ENCODE peak calls at places on chromosomes 7 and 10, in five cellular contexts. U, W, E, G and A are unnamed samples.

GRCh38 chr10:103566536-103566935 is 73.0 kb downstream of the NEURL1 start:
- DNase-seq in E (no peak), G (peak), U (no peak), W (no peak), A (no peak)

GRCh38 chr7:28536259-28536658 is 123.9 kb downstream of the CREB5 start:
- DNase-seq in E (no peak), W (peak), U (peak), G (peak), A (peak)

GRCh38 chr10:37379991-37380390 is 254.6 kb downstream of the ANKRD30A start:
- DNase-seq in E (no peak), U (peak), G (no peak), W (no peak), A (no peak)

GRCh38 chr7:98078197-98078870 is 28.3 kb upstream of the LMTK2 start:
- DNase-seq in U (no peak), E (no peak), G (no peak), W (no peak), A (no peak)

GRCh38 chr7:89914673-89915072 is 239.6 kb upstream of the STEAP1 start:
- DNase-seq in W (no peak), U (no peak), G (no peak), E (no peak), A (no peak)

GRCh38 chr10:6119962-6120361 is 31.1 kb downstream of the RBM17 start:
- DNase-seq in W (no peak), U (no peak), G (no peak), E (no peak), A (no peak)

GRCh38 chr7:93574269-93574645 is 267 bp downstream of the CALCR start:
- DNase-seq in W (no peak), U (no peak), E (peak), G (no peak), A (no peak)

GRCh38 chr7:157559596-157560257 is 222.9 kb downstream of the DNAJB6 start:
- DNase-seq in U (no peak), E (no peak), G (no peak), W (no peak), A (no peak)

GRCh38 chr10:31908157-31908556 is 20.5 kb downstream of the ARHGAP12 start:
- DNase-seq in W (no peak), E (no peak), U (no peak), G (no peak), A (no peak)

GRCh38 chr7:135238112-135238744 is 4.6 kb downstream of the STRA8 start:
- DNase-seq in U (peak), E (peak), G (no peak), W (peak), A (peak)

GRCh38 chr7:7920481-7920880 is 48.1 kb upstream of the GLCCI1 start:
- DNase-seq in G (no peak), W (no peak), U (no peak), E (no peak), A (no peak)

GRCh38 chr10:1935912-1936311 is 198.6 kb upstream of the ADARB2 start:
- DNase-seq in U (no peak), G (no peak), E (no peak), W (no peak), A (no peak)

GRCh38 chr10:1938317-1938716 is 201.0 kb upstream of the ADARB2 start:
- DNase-seq in U (no peak), G (no peak), W (no peak), E (no peak), A (no peak)

GRCh38 chr10:1942478-1942877 is 205.2 kb upstream of the ADARB2 start:
- DNase-seq in G (no peak), E (no peak), U (no peak), W (no peak), A (no peak)

GRCh38 chr10:1944487-1944886 is 207.2 kb upstream of the ADARB2 start:
- DNase-seq in E (no peak), U (no peak), G (no peak), W (no peak), A (no peak)

DNA sequence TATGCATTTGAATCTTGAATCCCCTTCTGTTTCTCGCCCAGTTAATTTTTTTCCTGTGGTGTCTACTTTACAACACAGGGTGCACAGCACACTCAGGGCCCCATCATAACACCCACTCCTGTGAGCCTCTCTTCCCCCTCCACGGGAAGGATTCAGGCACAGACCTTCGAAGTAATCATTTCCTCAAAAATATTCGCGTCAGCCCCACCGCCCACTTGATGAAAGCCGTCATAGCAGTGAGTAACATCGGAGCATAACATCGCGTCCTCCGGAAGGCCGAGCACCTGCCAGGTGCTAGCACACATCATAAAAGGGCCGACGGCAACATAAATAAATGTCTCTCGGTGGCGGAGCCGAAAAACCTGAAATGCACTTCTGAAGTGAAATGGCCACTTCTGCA is 201.7 kb upstream of the ADARB2 start:
- DNase-seq in W (no peak), G (no peak), U (no peak), E (no peak), A (no peak)
- TF ChIP-seq RAD21 in W (no peak), G (no peak), U (no peak), E (no peak), A (no peak)

GRCh38 chr10:131532745-131533341 is 221.3 kb upstream of the TCERG1L start:
- DNase-seq in U (no peak), E (no peak), W (no peak), G (no peak), A (no peak)

GRCh38 chr10:131532291-131532690 is 220.8 kb upstream of the TCERG1L start:
- DNase-seq in E (no peak), W (no peak), G (no peak), U (no peak), A (no peak)

GRCh38 chr10:131534836-131535235 is 223.3 kb upstream of the TCERG1L start:
- DNase-seq in U (no peak), E (no peak), W (no peak), G (no peak), A (no peak)

GRCh38 chr10:131531265-131532190 is 220.0 kb upstream of the TCERG1L start:
- DNase-seq in W (no peak), U (no peak), G (no peak), E (no peak), A (no peak)

DNA sequence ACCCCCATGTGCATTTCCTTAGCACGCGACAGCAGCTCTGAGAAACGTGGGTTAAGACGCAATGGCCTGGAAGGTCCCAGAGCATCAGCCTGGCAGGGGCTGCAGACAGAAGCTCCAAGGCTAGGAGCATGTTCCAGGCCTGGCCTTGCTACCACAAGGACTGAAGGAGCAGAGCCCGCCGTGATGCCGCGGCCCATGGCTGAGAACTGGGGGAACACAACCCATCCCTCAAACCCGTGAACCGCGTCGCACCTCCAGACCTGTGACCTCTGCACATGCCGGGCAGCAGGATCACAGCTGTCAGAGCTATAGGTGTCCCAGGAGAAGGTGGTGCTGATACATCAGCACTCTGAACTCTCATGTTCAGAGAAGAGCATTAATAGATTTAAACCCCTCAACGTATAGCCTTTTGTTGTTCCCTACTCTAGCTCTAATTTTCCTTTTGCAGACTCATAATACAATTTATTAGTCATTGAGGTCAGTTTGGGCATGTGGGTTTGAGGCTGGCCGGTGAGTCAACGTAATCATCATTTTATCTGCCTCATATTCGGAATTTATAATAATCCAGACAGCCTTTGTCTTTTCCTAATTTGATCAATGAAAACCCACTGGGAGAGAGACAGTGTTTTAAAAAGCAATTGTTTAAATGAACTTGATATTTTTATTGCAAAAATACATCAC is 222.5 kb upstream of the TCERG1L start:
- DNase-seq in U (no peak), G (no peak), E (no peak), W (no peak), A (no peak)
- TF ChIP-seq RAD21 in U (no peak), G (no peak), E (no peak), W (no peak), A (no peak)

GRCh38 chr10:30818010-30818660 is 188.6 kb upstream of the LYZL2 start:
- DNase-seq in U (no peak), E (peak), W (no peak), G (peak), A (no peak)
- TF ChIP-seq RAD21 in U (no peak), E (no peak), W (no peak), G (no peak), A (no peak)

GRCh38 chr10:93715345-93715744 is 13.0 kb upstream of the FRA10AC1 start:
- DNase-seq in U (no peak), G (no peak), W (no peak), E (no peak), A (no peak)
- TF ChIP-seq RAD21 in U (no peak), G (no peak), W (no peak), E (no peak), A (no peak)

DNA sequence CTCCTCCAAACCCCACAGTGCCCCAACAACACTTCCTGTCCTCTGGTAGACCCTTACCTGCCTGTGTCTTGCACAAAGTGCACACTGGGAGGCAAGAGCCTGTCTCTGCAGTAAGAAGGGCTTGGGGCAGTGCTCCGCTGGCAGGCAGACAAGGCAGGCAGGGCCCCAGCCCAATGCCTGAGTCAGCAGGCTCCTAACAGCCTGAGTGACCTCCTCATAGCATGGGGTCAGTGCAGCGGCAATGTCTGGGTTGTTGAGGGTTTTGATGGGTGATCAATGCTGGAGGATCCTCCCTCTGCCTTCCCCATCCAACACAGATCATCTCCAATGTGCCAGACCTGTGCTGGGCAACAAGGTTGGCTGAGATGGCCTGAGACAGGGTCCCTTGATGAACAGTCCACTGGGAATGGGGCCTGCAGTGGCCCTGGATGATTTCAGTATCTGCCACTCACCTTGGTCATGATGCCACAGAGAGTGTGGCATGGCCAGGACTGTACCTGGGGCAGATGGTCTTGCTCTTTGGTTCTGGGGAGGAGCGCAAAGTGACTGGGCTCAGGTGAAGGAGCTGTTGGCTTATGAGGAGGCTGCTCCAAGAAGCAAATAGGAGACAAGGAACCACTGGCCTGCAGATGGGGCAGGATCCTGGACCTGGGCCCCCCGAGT is 55.6 kb upstream of the CAMK2B start:
- DNase-seq in U (no peak), W (peak), G (peak), E (no peak), A (no peak)
- TF ChIP-seq RAD21 in U (no peak), W (no peak), G (no peak), E (no peak), A (no peak)

DNA sequence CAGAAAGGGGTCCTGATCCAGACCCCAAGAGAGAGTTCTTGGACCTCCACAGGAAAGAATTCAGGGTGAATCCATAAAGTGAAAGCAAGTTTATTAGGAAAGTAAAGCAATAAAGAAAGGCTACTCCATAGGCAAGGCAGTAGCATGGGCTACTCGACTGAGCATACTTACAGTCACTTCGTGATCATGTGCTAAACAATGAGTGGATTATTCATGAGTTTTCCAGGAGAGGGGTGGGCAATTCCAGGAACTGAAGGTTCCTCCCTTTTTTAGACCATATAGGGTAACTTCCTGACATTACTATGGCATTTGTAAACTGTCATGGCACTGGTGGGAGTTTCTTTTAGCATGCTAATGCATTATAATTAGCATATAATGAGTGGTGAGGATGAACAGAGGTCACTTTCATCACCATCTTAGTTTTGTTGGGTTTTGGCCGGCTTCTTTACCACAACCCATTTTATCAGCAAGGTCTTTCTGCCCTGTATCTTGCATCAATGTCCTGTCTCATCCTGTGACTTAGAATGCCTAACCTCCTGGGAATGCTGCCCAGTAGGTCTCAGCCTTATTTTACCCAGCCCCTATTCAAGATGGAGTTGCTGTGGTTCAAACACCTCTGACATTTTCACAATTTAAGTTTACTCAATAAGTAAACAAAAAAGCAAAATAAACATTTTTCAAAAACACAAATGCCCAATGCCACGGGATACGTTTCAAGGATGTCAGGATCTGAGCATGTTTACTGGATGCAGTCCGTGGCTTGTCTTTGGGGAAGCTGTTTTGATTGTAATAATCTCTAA is 37.0 kb downstream of the ALOX5 start:
- DNase-seq in W (no peak), E (no peak), U (no peak), G (no peak), A (no peak)
- TF ChIP-seq RAD21 in W (no peak), E (no peak), U (no peak), G (no peak), A (no peak)

DNA sequence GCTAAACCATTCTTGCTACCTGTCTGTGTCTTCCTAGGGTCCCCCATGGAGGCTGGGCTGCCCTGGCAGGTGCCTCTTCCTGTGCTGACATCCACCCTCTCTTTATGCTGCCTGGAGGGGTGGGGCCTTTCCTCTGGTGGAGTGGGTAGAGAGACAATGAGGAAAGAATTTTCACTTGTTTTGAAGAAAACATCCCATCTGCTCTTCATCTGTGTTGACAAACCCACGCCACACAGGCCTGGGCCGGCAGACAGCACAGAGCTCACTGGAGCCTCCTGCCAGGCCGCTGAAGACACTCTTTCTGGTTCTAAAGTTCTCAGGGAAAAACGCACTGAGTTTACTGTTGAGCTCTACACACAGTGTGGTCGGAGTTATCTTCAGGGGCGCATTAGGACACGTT is 328.2 kb downstream of the GLRX3 start:
- DNase-seq in E (no peak), G (no peak), W (peak), U (no peak), A (no peak)
- TF ChIP-seq RAD21 in E (no peak), G (no peak), W (no peak), U (no peak), A (no peak)

GRCh38 chr10:69377936-69378335 is 38.8 kb downstream of the TACR2 start:
- DNase-seq in U (no peak), G (no peak), E (no peak), W (no peak), A (no peak)
- TF ChIP-seq RAD21 in U (no peak), G (no peak), E (no peak), W (no peak), A (no peak)

DNA sequence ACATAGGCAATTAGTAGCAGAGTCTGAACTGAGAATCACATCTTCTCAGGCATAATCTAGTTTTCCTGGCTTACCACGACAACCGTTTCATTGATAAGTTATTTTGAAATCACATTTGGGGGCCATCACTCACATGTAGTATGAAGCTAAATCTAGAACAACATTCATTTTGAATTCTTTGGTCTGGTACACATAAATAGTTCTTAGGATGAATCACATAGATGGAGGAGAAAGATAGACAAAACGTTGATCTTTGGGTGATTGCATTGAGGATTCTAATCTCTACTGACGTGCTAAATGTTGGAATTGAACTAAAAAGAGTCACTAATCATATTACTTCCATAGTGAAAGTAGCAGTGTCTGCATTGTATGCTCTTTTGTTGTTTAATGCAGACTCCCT is 1022.6 kb downstream of the LRMDA start:
- DNase-seq in G (no peak), E (no peak), U (no peak), W (no peak), A (no peak)
- TF ChIP-seq RAD21 in G (no peak), E (no peak), U (no peak), W (no peak), A (no peak)